ENCODE peak calls at places on chromosomes 1 and 21, in seven cellular contexts. S is left ventricle myocardium inferior, X is GM18507, B is H54, J is GM12865, K is NCI-H446 treated with DMSO at 0.1 percent for 48 hours, G is renal cortical epithelial cell. N is an unnamed sample.

GRCh38 chr1:67766117-67766978 is 66.9 kb downstream of the GNG12 start:
- DNase-seq in S (no peak), X (no peak), B (no peak), J (peak), K (no peak), G (peak), N (peak)

GRCh38 chr1:47433453-47434050 is 4.3 kb upstream of the FOXD2 start:
- DNase-seq in S (no peak), X (no peak), B (no peak), J (no peak), K (no peak), G (no peak), N (no peak)

GRCh38 chr1:95407146-95407863 is 173.3 kb downstream of the RWDD3 start:
- DNase-seq in S (no peak), X (no peak), B (no peak), J (no peak), K (peak), G (no peak), N (no peak)

GRCh38 chr1:211829343-211830054 is 1.1 kb downstream of the LPGAT1 start:
- DNase-seq in S (peak), X (no peak), B (no peak), J (peak), K (no peak), G (peak), N (peak)

GRCh38 chr1:2583871-2584341 is 2.7 kb upstream of the PRXL2B start:
- DNase-seq in S (no peak), X (no peak), B (no peak), J (no peak), K (no peak), G (no peak), N (no peak)

GRCh38 chr1:215421772-215422171 is 145.3 kb upstream of the KCTD3 start:
- DNase-seq in S (no peak), X (no peak), B (no peak), J (no peak), K (no peak), G (no peak), N (no peak)

GRCh38 chr1:178036090-178036489 is 57.8 kb upstream of the RASAL2 start:
- DNase-seq in S (no peak), X (no peak), B (no peak), J (no peak), K (no peak), G (no peak), N (no peak)

GRCh38 chr1:111596499-111596898 is 23.1 kb upstream of the RAP1A start:
- DNase-seq in S (no peak), X (no peak), B (no peak), J (peak), K (no peak), G (no peak), N (no peak)

GRCh38 chr1:55310517-55310927 is 95.4 kb upstream of the USP24 start:
- DNase-seq in S (no peak), X (no peak), B (peak), J (no peak), K (peak), G (peak), N (peak)

GRCh38 chr21:9730866-9731265 is 790.5 kb upstream of the TPTE start:
- DNase-seq in S (no peak), X (no peak), B (no peak), J (no peak), K (no peak), G (no peak), N (no peak)

GRCh38 chr1:77762072-77762476 is 2.4 kb upstream of the USP33 start:
- DNase-seq in S (no peak), X (no peak), B (peak), J (no peak), K (no peak), G (peak), N (peak)

GRCh38 chr1:2314803-2315710 is 76.3 kb downstream of the MORN1 start:
- DNase-seq in S (peak), X (peak), B (peak), J (peak), K (no peak), G (no peak), N (no peak)

GRCh38 chr21:33909756-33910155 is 5.8 kb downstream of the ATP5PO start:
- DNase-seq in S (no peak), X (no peak), B (no peak), J (no peak), K (no peak), G (no peak), N (no peak)

GRCh38 chr21:31218830-31219608 is 125.0 kb downstream of the TIAM1 start:
- DNase-seq in S (peak), X (no peak), B (no peak), J (no peak), K (peak), G (peak), N (no peak)

GRCh38 chr1:159756397-159756796 is 24.4 kb upstream of the DUSP23 start:
- DNase-seq in S (no peak), X (no peak), B (no peak), J (no peak), K (no peak), G (peak), N (no peak)

GRCh38 chr1:59156526-59157196 is 140.2 kb upstream of the FGGY start:
- DNase-seq in S (no peak), X (no peak), B (peak), J (no peak), K (peak), G (peak), N (no peak)

GRCh38 chr1:50123071-50123470 is 14.4 kb downstream of the ELAVL4 start:
- DNase-seq in S (no peak), X (no peak), B (no peak), J (no peak), K (no peak), G (no peak), N (no peak)

GRCh38 chr1:156648951-156649350 is 7.0 kb downstream of the BCAN start:
- DNase-seq in S (no peak), X (no peak), B (peak), J (no peak), K (peak), G (peak), N (no peak)

GRCh38 chr1:62381831-62382505 is 54.9 kb upstream of the USP1 start:
- DNase-seq in S (no peak), X (no peak), B (no peak), J (no peak), K (no peak), G (no peak), N (no peak)

GRCh38 chr1:97334454-97334853 is 586.4 kb downstream of the DPYD start:
- DNase-seq in S (no peak), X (no peak), B (no peak), J (no peak), K (no peak), G (peak), N (peak)

GRCh38 chr1:228367798-228368791 is 38.5 kb downstream of the TRIM11 start:
- DNase-seq in S (no peak), X (no peak), B (no peak), J (peak), K (no peak), G (no peak), N (no peak)

GRCh38 chr21:35658242-35658641 is 402.1 kb downstream of the SETD4 start:
- DNase-seq in S (no peak), X (no peak), B (peak), J (peak), K (no peak), G (peak), N (no peak)

GRCh38 chr1:156608981-156609380 is 7.7 kb upstream of the GPATCH4 start:
- DNase-seq in S (no peak), X (no peak), B (no peak), J (peak), K (peak), G (no peak), N (peak)

GRCh38 chr1:224223819-224224714 is 41.0 kb downstream of the DEGS1 start:
- DNase-seq in S (no peak), X (no peak), B (no peak), J (no peak), K (no peak), G (peak), N (peak)

GRCh38 chr1:77824083-77824482 is 44.6 kb downstream of the MIGA1 start:
- DNase-seq in S (no peak), X (no peak), B (no peak), J (no peak), K (no peak), G (peak), N (peak)

GRCh38 chr1:29240400-29240837 is 4.1 kb downstream of the PTPRU start:
- DNase-seq in S (no peak), X (no peak), B (no peak), J (no peak), K (no peak), G (no peak), N (no peak)

GRCh38 chr21:44397431-44398031 is 44.1 kb downstream of the TRPM2 start:
- DNase-seq in S (no peak), X (no peak), B (no peak), J (no peak), K (no peak), G (no peak), N (no peak)

GRCh38 chr1:63112155-63112914 is 210.0 kb upstream of the FOXD3 start:
- DNase-seq in S (no peak), X (no peak), B (peak), J (peak), K (no peak), G (peak), N (peak)

GRCh38 chr1:15455522-15455921 is 1.0 kb upstream of the CELA2A start:
- DNase-seq in S (no peak), X (no peak), B (no peak), J (peak), K (no peak), G (peak), N (no peak)

GRCh38 chr21:42245348-42246185 is 26.6 kb downstream of the ABCG1 start:
- DNase-seq in S (no peak), X (no peak), B (no peak), J (no peak), K (no peak), G (no peak), N (no peak)

GRCh38 chr1:29981586-29982239 is 741.7 kb downstream of the MATN1 start:
- DNase-seq in S (no peak), X (no peak), B (no peak), J (no peak), K (no peak), G (no peak), N (no peak)

GRCh38 chr1:52676249-52676903 is 21.8 kb downstream of the COA7 start:
- DNase-seq in S (peak), X (no peak), B (no peak), J (no peak), K (no peak), G (no peak), N (no peak)

N was measured in kidney glomerular epithelial cell.